ENCODE peak calls at places on chromosomes 4 and X, in nine cellular contexts. I is PC-3; B is CD8-positive, alpha-beta T cell; W is tibial artery; A is GM23338; V is endothelial cell; K is upper lobe of right lung; F is NB4; O is AG10803. D is an unnamed sample.
A peak's percentile ranks its signal among the peaks of the same experiment; 100 is the strongest.

GRCh38 chr4:21113496-21114213 is 413.4 kb downstream of the PACRGL start:
- DNase-seq in V (no peak), W (no peak), B (no peak), F (no peak), K (no peak), I (peak; percentile 11), A (no peak), O (peak; percentile 16), D (no peak)

GRCh38 chr4:71974681-71975080 is 57.1 kb upstream of the NPFFR2 start:
- DNase-seq in W (no peak), A (no peak), B (no peak), O (peak; percentile 59), V (no peak), I (peak; percentile 41), F (no peak), K (no peak), D (no peak)

GRCh38 chr4:20249333-20249732 is 2.4 kb upstream of the SLIT2 start:
- DNase-seq in V (no peak), W (no peak), O (peak; percentile 65), I (peak; percentile 63), B (no peak), A (no peak), F (peak; percentile 39), K (no peak), D (no peak)

GRCh38 chrX:85517994-85518718 is 138.7 kb upstream of the POF1B start:
- DNase-seq in F (no peak), O (no peak), V (no peak), W (no peak), K (no peak), I (no peak), A (no peak), B (no peak), D (no peak)

GRCh38 chrX:151396042-151396826 is 772 bp upstream of the VMA21 start:
- DNase-seq in B (peak; percentile 40), K (peak; percentile 64), V (no peak), O (peak; percentile 74), A (peak; percentile 27), F (peak; percentile 71), I (peak; percentile 26), W (peak; percentile 22), D (no peak)

GRCh38 chrX:2627272-2627867 is 63.7 kb upstream of the CD99 start:
- DNase-seq in B (peak; percentile 43), I (peak; percentile 55), O (peak; percentile 45), W (peak; percentile 24), V (no peak), F (peak; percentile 65), A (peak; percentile 82), K (no peak), D (no peak)

GRCh38 chrX:10243056-10243455 is 86.3 kb downstream of the CLCN4 start:
- DNase-seq in I (no peak), F (no peak), W (no peak), V (no peak), A (no peak), O (no peak), K (no peak), B (no peak), D (no peak)

GRCh38 chrX:149512225-149512885 is 7.2 kb upstream of the IDS start:
- DNase-seq in K (peak; percentile 62), A (peak; percentile 61), B (peak; percentile 58), W (peak; percentile 34), O (peak; percentile 43), V (peak; percentile 56), I (peak; percentile 73), F (peak; percentile 68), D (no peak)

GRCh38 chrX:106894978-106895452 is 8.1 kb downstream of the RIPPLY1 start:
- DNase-seq in B (no peak), W (no peak), F (no peak), I (peak; percentile 91), K (no peak), V (no peak), O (peak; percentile 59), A (no peak), D (no peak)

GRCh38 chrX:12526296-12526695 is 264.9 kb upstream of the PRPS2 start:
- DNase-seq in B (no peak), F (no peak), V (no peak), O (no peak), W (no peak), A (peak; percentile 11), I (peak; percentile 12), K (no peak), D (no peak)

GRCh38 chr4:103099691-103100392 is at the start of gene BDH2:
- DNase-seq in F (peak; percentile 89), I (peak; percentile 89), K (no peak), B (peak; percentile 49), V (peak; percentile 32), W (peak; percentile 64), O (peak; percentile 96), A (peak; percentile 98), D (peak; percentile 81)

GRCh38 chr4:5079581-5079980 is 28.3 kb downstream of the STK32B start:
- DNase-seq in O (peak; percentile 8), K (no peak), F (no peak), W (no peak), I (no peak), B (no peak), A (no peak), V (no peak), D (no peak)

GRCh38 chr4:26152051-26152450 is 168.8 kb upstream of the RBPJ start:
- DNase-seq in W (no peak), A (no peak), K (no peak), B (no peak), V (no peak), O (no peak), F (no peak), I (no peak), D (no peak)

GRCh38 chr4:6723851-6724250 is 7.9 kb downstream of the BLOC1S4 start:
- DNase-seq in F (no peak), O (no peak), V (no peak), B (no peak), I (no peak), A (no peak), W (no peak), K (no peak), D (no peak)

GRCh38 chrX:150405006-150405405 is 41.9 kb downstream of the MAMLD1 start:
- DNase-seq in A (no peak), O (peak; percentile 39), I (no peak), V (no peak), F (no peak), B (no peak), W (no peak), K (no peak), D (no peak)

GRCh38 chrX:155434906-155435743 is 23.3 kb downstream of the F8A3 start:
- DNase-seq in I (no peak), W (peak; percentile 24), K (no peak), O (no peak), F (peak; percentile 7), B (no peak), A (no peak), V (no peak), D (no peak)

GRCh38 chrX:31036895-31037294 is 34.9 kb downstream of the FTHL17 start:
- DNase-seq in O (peak; percentile 40), F (peak; percentile 29), A (peak; percentile 60), V (peak; percentile 39), W (peak; percentile 23), I (peak; percentile 63), B (no peak), K (no peak), D (no peak)

GRCh38 chrX:31039327-31039711 is 32.5 kb downstream of the FTHL17 start:
- DNase-seq in O (no peak), A (no peak), V (no peak), W (no peak), F (no peak), K (no peak), I (no peak), B (no peak), D (no peak)

DNA sequence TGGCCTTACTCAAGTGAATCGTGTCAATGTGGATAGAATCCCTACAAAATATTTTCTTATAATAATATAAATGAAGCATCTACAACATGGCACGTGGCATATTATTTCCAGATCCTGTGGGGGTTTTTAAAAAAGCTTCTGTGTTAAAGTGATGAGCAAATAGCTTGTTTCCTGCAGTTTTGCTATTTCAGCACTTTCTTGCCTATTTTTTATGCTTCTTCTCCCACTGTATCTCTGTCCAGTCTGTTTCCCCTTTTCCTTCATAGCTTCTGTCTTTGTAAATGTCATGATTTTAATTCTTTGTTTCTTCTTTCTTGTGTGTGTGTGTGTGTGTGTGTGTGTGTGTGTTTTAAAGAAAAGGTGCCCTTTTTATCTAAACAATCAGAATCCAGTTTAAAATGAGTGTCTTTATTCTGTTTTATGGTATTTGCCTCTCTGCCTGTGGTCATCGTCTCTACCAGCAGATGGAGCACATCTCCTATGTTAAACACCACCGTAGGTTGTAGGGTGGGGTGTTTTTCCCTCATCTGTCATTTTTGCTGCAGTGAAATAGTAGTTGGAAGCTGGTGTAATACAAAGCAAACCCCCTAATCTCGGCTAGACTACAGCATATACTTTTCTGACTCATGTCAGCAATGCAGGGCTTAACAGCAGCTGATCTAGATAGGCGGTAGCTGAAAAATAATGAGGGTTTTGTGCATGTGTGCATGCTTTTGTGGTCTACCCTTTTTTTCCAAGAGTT is 33.1 kb downstream of the FTHL17 start:
- DNase-seq in I (peak; percentile 46), V (peak; percentile 34), F (peak; percentile 34), A (peak; percentile 58), B (no peak), K (no peak), O (peak; percentile 13), W (peak; percentile 20), D (no peak)
- TF ChIP-seq CTCF in I (peak; percentile 70), V (peak; percentile 19), F (peak; percentile 47), A (peak; percentile 78), B (no peak), K (peak; percentile 43), O (peak; percentile 65), W (peak; percentile 35), D (no peak)

GRCh38 chrX:94831364-94831763 is 1157.4 kb downstream of the FAM133A start:
- DNase-seq in K (no peak), I (peak; percentile 35), A (peak; percentile 25), V (no peak), O (peak; percentile 2), F (peak; percentile 29), W (no peak), B (no peak), D (no peak)
- TF ChIP-seq CTCF in K (peak; percentile 28), I (peak; percentile 56), A (no peak), V (peak; percentile 20), O (peak; percentile 38), F (no peak), W (no peak), B (no peak), D (no peak)

GRCh38 chr4:122674371-122674770 is 53.5 kb upstream of the IL21 start:
- DNase-seq in B (no peak), A (peak; percentile 20), O (no peak), V (no peak), W (no peak), I (no peak), F (no peak), K (no peak), D (no peak)
- TF ChIP-seq CTCF in B (no peak), A (no peak), O (no peak), V (no peak), W (no peak), I (no peak), F (no peak), K (no peak), D (no peak)

DNA sequence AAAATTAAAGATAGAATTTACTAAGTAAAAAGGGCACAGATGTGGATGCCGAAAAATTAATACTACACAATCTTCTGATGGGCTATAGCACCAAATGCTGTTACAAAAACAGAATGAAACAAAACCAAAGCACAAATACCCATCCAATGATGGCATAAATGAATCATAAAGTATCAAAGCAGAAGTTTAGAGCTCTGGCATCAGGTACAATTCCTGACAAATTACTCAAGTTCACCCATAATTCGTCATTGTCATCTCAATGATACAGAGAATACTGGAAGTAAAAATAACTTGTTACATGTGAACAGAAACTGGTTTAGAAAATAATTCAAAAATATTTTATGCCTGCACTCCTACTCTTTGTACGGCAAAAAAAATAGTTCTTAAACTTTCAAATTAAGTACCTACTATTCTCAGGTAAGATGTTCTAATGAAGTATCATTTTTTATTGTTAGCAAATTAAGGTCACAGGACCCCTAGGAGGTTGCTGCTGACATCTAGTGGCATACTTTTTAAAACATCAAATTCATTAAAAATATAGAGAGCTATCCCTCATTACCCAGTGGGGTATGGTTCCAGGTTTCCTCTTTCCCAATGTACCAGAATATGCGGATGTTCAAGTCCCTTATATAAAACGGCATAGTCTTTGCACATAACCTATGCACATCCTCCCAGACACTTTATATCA is 126.1 kb downstream of the INPP4B start:
- DNase-seq in V (no peak), W (no peak), K (no peak), F (peak; percentile 9), O (peak; percentile 22), A (peak; percentile 45), I (peak; percentile 93), B (no peak), D (no peak)
- TF ChIP-seq CTCF in V (peak; percentile 27), W (peak; percentile 32), K (peak; percentile 47), F (no peak), O (peak; percentile 62), A (peak; percentile 59), I (peak; percentile 88), B (peak; percentile 69), D (no peak)

D was measured in sigmoid colon.